ENCODE peak calls at places on chromosomes 13 and 19, in six cellular contexts. K is ovary, I is uterus, Q is K562, M is IMR-90, V is suprapubic skin. W is an unnamed sample. For H3K4me1, the result is how much of the 10 kb centered on the place peaks cover.

GRCh38 chr13:64505511-64505910 is 2724.6 kb downstream of the PCDH9 start:
- DNase-seq in K (no peak), I (no peak), Q (no peak), M (peak), V (no peak), W (no peak)

GRCh38 chr13:83666126-83666525 is 216.1 kb downstream of the SLITRK1 start:
- DNase-seq in K (no peak), I (no peak), Q (no peak), M (peak), V (no peak), W (no peak)

GRCh38 chr19:2888739-2889224 is 11.9 kb upstream of the ZNF57 start:
- DNase-seq in K (peak), I (no peak), Q (no peak), M (no peak), V (no peak), W (peak)

GRCh38 chr19:2291185-2291751 is 9.3 kb upstream of the PEAK3 start:
- DNase-seq in K (no peak), I (no peak), Q (no peak), M (no peak), V (no peak), W (no peak)

GRCh38 chr19:42370667-42371066 is 19.4 kb downstream of the CNFN start:
- DNase-seq in K (no peak), I (no peak), Q (no peak), M (no peak), V (no peak), W (no peak)

GRCh38 chr13:76516013-76516412 is 370.2 kb downstream of the KCTD12 start:
- DNase-seq in K (no peak), I (no peak), Q (no peak), M (peak), V (no peak), W (no peak)

GRCh38 chr19:815079-815774 is 6.5 kb downstream of the PLPPR3 start:
- DNase-seq in K (no peak), I (no peak), Q (no peak), M (no peak), V (no peak), W (no peak)

GRCh38 chr13:54614729-54615128 is 1586.1 kb downstream of the OLFM4 start:
- DNase-seq in K (no peak), I (no peak), Q (no peak), M (no peak), V (no peak), W (no peak)

GRCh38 chr19:19256072-19256969 is 16.8 kb downstream of the TM6SF2 start:
- DNase-seq in K (no peak), I (no peak), Q (no peak), M (no peak), V (peak), W (no peak)

GRCh38 chr13:88601949-88602348 is 930.8 kb downstream of the SLITRK5 start:
- DNase-seq in K (no peak), I (no peak), Q (no peak), M (no peak), V (no peak), W (no peak)

GRCh38 chr13:77033717-77034302 is 6.9 kb upstream of the FBXL3 start:
- DNase-seq in K (no peak), I (no peak), Q (no peak), M (peak), V (no peak), W (no peak)

GRCh38 chr13:64429691-64430090 is 2800.4 kb downstream of the PCDH9 start:
- DNase-seq in K (no peak), I (no peak), Q (no peak), M (no peak), V (no peak), W (no peak)

GRCh38 chr13:59459972-59460371 is 703.8 kb downstream of the DIAPH3 start:
- DNase-seq in K (no peak), I (no peak), Q (no peak), M (peak), V (no peak), W (no peak)

GRCh38 chr13:29284726-29285125 is 310.8 kb downstream of the SLC7A1 start:
- DNase-seq in K (no peak), I (no peak), Q (no peak), M (no peak), V (no peak), W (no peak)
- TF ChIP-seq CTCF in K (no peak), I (no peak), Q (no peak), M (no peak), V (no peak), W (no peak)

DNA sequence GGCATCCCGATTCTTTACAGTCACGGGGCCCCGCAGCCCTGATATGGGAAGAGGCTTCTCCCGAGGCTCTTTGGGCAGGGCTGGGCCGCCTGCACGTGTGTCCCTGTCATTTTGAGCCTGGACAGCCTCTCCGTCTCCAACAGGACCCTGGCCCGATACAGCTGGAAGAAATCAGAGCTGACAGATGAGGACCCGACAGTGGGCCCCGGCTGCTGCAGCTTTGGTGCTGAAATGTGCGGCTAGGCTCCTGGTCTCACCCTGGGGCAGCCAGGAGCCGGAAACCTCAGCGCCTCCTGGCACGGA is 3.2 kb downstream of the PIAS4 start:
- DNase-seq in K (no peak), I (no peak), Q (no peak), M (no peak), V (no peak), W (no peak)
- H3K4me1 ChIP-seq in K (under half), I (under half), Q (under half), M (under half), V (under half), W (under half)

GRCh38 chr19:34134190-34135032 is 37.9 kb upstream of the LSM14A start:
- DNase-seq in K (peak), I (peak), Q (peak), M (peak), V (peak), W (peak)
- TF ChIP-seq POLR2A in K (peak), I (peak), Q (peak), M (no peak), V (no peak), W (peak)

GRCh38 chr13:27496006-27496405 is 45.6 kb upstream of the MTIF3 start:
- DNase-seq in K (no peak), I (no peak), Q (no peak), M (no peak), V (no peak), W (no peak)

GRCh38 chr13:27500806-27501534 is 50.6 kb upstream of the MTIF3 start:
- DNase-seq in K (no peak), I (no peak), Q (no peak), M (no peak), V (no peak), W (no peak)

GRCh38 chr13:27493981-27494380 is 43.6 kb upstream of the MTIF3 start:
- DNase-seq in K (no peak), I (no peak), Q (no peak), M (no peak), V (no peak), W (no peak)

GRCh38 chr13:27496851-27497250 is 46.5 kb upstream of the MTIF3 start:
- DNase-seq in K (no peak), I (no peak), Q (no peak), M (no peak), V (no peak), W (no peak)
- TF ChIP-seq CTCF in K (no peak), I (no peak), Q (no peak), M (no peak), V (no peak), W (no peak)

GRCh38 chr19:49952906-49953305 is 8.1 kb downstream of the SIGLEC11 start:
- DNase-seq in K (no peak), I (no peak), Q (no peak), M (no peak), V (no peak), W (peak)

GRCh38 chr19:49952475-49952829 is 8.5 kb downstream of the SIGLEC11 start:
- DNase-seq in K (no peak), I (no peak), Q (no peak), M (no peak), V (no peak), W (no peak)

GRCh38 chr19:49951806-49952474 is 9.0 kb downstream of the SIGLEC11 start:
- DNase-seq in K (no peak), I (no peak), Q (no peak), M (no peak), V (no peak), W (peak)

GRCh38 chr19:49954092-49954825 is 6.7 kb downstream of the SIGLEC11 start:
- DNase-seq in K (peak), I (no peak), Q (no peak), M (peak), V (no peak), W (peak)

DNA sequence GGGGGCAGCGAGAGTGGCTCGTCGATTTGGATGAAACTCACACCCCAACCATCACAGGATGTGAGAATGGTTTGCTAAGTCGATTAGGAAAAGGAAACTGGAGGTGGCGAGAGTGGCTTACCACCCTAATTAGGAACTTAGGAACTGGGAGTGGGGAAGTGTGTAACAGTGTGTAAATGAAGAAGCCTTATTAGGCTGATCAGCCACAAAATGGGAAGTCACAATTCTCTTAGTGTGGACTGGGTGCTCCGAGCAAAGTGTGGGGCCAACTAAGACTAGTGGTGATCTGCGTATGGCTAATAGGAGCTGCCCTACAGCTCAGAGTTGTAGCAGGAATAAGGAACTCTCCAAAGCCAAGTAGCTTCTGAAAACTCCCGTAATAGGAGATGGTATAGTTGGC is 7.6 kb downstream of the SIGLEC11 start:
- DNase-seq in K (no peak), I (no peak), Q (no peak), M (no peak), V (no peak), W (peak)
- H3K4me1 ChIP-seq in K (under half), I (under half), Q (under half), M (under half), V (under half), W (under half)

DNA sequence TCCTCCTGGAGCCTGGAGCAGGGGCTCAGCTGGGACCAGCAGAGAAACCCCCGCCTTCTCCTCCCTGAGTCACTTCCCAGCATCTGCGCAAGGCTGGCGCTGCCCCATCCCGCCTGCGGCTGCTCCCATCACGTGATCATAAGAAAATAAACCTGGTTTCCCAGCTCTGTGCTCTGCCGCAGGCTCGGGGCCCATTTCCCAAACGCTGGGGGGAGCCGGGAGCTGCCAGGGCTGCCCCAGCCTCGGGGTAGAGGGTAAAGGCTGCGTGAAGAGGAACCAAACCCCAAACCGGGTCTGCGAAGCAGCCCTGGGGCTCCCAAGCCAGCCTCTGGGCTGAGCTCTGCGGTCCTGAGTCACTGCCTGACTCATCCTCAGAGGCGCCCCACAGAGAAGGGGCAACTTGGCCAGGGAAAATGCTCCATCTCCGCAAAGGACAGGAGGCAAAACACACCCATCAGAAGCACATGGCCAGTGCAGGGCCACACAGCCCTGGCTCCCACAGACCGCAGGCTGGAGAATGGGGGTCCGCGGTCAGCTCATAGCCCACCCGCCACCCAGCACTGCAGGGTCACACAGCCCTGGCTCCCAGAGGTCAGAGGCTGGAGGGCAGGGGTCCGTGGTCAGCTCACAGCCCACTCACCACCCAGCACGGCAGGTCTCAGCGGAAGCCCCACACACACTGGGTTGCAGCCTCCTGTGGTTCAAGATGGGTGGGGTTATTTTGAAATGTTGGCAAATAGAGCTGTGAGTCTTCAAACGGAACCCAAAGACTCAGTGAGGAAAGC is 67.1 kb downstream of the RASA3 start:
- DNase-seq in K (peak), I (peak), Q (peak), M (peak), V (peak), W (peak)
- TF ChIP-seq POLR2A in K (peak), I (peak), Q (peak), M (peak), V (no peak), W (no peak)

DNA sequence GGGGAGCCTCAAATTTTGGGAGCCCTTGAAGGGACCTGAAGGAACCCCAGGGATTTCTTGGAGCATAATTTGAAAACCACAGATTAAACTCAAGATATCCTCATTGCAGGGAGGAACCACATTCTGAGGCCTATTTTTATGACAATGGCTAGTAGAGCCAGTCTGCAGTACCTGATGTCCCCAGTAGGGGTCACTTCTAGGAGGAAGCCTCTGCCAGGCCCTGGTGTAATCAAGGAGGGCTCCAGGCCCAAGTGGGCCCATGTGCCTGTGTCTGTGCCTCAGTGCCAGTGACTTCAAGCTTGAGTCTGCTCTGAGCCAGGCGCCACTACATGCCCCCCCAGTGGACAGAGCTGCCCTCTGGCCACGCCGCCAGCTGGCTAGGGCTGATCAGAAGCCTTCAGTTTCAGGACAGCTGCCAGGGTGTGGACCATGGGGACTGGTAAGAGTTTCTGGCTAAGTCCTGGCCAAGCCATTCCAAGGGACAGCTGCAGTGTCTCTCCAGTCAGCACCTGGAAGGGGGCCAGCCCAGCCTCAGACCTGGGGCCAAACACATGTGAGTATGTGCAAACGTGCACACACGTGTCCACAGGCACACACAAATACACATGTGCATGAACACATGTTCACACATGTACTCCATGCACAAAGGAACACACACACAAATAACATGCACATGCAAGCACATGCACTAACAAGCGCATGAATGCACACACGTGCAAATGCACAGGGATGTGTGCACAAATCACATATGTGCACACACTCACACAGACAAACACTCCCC is 20.5 kb upstream of the SLC7A10 start:
- DNase-seq in K (no peak), I (no peak), Q (peak), M (no peak), V (no peak), W (no peak)
- TF ChIP-seq CTCF in K (no peak), I (no peak), Q (peak), M (peak), V (no peak), W (no peak)

GRCh38 chr19:40778045-40778864 is at the start of gene RAB4B:
- DNase-seq in K (peak), I (peak), Q (peak), M (peak), V (peak), W (peak)

GRCh38 chr19:40776966-40777794 is 867 bp upstream of the RAB4B start:
- DNase-seq in K (peak), I (peak), Q (peak), M (peak), V (peak), W (peak)

GRCh38 chr19:40780582-40780981 is 2.5 kb downstream of the RAB4B start:
- DNase-seq in K (no peak), I (no peak), Q (no peak), M (no peak), V (no peak), W (no peak)

GRCh38 chr19:40777795-40778044 is 327 bp upstream of the RAB4B start:
- DNase-seq in K (no peak), I (no peak), Q (no peak), M (no peak), V (no peak), W (no peak)

DNA sequence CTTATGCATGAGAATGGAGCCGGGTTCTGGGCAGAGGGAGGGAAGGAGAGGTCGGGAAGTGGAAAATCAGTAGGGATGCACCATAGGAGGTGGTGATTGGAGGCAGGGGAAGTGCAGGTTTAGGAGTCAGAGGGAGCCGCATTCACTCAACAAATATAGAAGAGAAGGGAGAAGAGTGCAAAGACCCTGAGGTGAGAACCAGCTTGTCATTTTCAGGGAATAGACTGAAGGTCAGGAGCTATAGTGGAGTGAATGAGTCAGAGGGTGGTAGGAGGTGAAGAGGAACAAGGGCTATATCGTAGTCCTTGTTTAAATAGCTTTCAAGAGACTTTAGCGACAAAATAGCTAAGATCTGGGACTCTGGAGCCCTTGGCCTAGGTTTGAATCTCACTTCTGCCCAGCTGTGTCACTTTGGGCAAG is 828 bp downstream of the RAB4B start:
- DNase-seq in K (no peak), I (no peak), Q (no peak), M (peak), V (no peak), W (no peak)
- H3K4me1 ChIP-seq in K (under half), I (under half), Q (under half), M (under half), V (under half), W (under half)

GRCh38 chr19:48059331-48059730 is 15.5 kb upstream of the CABP5 start:
- DNase-seq in K (no peak), I (no peak), Q (no peak), M (no peak), V (no peak), W (no peak)

GRCh38 chr19:48061401-48062344 is 17.8 kb upstream of the CABP5 start:
- DNase-seq in K (no peak), I (no peak), Q (no peak), M (no peak), V (no peak), W (no peak)

GRCh38 chr19:48064509-48064908 is 20.6 kb upstream of the CABP5 start:
- DNase-seq in K (no peak), I (no peak), Q (no peak), M (peak), V (no peak), W (no peak)

DNA sequence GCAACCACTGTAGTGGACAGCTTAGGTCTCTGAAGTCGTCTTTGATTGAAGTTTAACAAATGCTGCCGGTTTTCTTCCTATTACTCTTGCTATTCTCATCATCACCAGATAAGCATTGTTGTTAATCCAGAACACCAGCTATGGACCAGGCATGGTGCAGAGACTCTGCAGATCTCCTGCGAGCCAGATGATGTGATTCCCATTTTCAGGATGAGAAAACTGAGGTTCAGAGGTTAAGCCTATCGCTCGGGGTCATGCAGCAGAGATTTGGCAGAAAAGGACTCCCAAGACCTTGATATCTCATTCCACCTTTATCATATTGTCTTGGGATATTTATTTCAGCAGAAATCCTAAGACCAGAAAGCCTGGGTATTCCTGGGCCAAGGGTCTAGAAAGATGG is 16.5 kb upstream of the CABP5 start:
- DNase-seq in K (no peak), I (no peak), Q (no peak), M (no peak), V (no peak), W (no peak)
- TF ChIP-seq POLR2A in K (no peak), I (no peak), Q (no peak), M (no peak), V (no peak), W (no peak)

GRCh38 chr19:27746691-27747380 is 1466.1 kb downstream of the UQCRFS1 start:
- DNase-seq in K (no peak), I (no peak), Q (peak), M (peak), V (peak), W (peak)
- TF ChIP-seq CTCF in K (no peak), I (no peak), Q (no peak), M (no peak), V (no peak), W (no peak)